ENCODE peak calls at places on chromosomes 6 and 20, in six cellular contexts. B is GM12865, U is choroid plexus epithelial cell, O is mucosa of descending colon, M is heart left ventricle, E is Caco-2. R is an unnamed sample.

GRCh38 chr6:15989397-15989796 is 139.5 kb upstream of the MYLIP start:
- DNase-seq in O (no peak), E (no peak), M (no peak), B (peak), U (no peak), R (no peak)

GRCh38 chr20:44187054-44187762 is at the start of gene JPH2:
- DNase-seq in U (peak), B (no peak), E (peak), O (peak), M (peak), R (peak)

GRCh38 chr6:162852192-162852591 is 124.4 kb downstream of the PACRG start:
- DNase-seq in E (no peak), U (no peak), B (no peak), M (no peak), O (no peak), R (no peak)

GRCh38 chr6:8526619-8527018 is 91.3 kb upstream of the SLC35B3 start:
- DNase-seq in B (no peak), O (no peak), E (no peak), M (no peak), U (no peak), R (no peak)

GRCh38 chr20:45367126-45367525 is 4.2 kb downstream of the SYS1 start:
- DNase-seq in U (no peak), M (no peak), B (no peak), O (no peak), E (no peak), R (no peak)

GRCh38 chr20:38875170-38875993 is 50.8 kb upstream of the FAM83D start:
- DNase-seq in U (no peak), M (no peak), B (peak), E (no peak), O (peak), R (no peak)

GRCh38 chr6:112773217-112773616 is 426.1 kb downstream of the RFPL4B start:
- DNase-seq in E (no peak), B (no peak), U (no peak), M (no peak), O (no peak), R (no peak)

GRCh38 chr6:166488081-166488685 is 98.3 kb downstream of the RAMACL start:
- DNase-seq in U (peak), B (peak), M (peak), O (peak), E (no peak), R (peak)

GRCh38 chr6:146851837-146852236 is 253.1 kb downstream of the ADGB start:
- DNase-seq in E (no peak), O (no peak), U (peak), M (no peak), B (peak), R (peak)
- TF ChIP-seq CTCF in E (no peak), O (no peak), U (no peak), M (no peak), B (no peak), R (no peak)

GRCh38 chr20:642398-643174 is 10.4 kb downstream of the SRXN1 start:
- DNase-seq in M (peak), U (no peak), B (no peak), O (no peak), E (no peak), R (no peak)
- H3K4me3 ChIP-seq in M (peak), U (peak), B (no peak), O (no peak), E (no peak), R (no peak)

GRCh38 chr6:111543913-111544435 is 61.0 kb upstream of the REV3L start:
- DNase-seq in U (no peak), O (no peak), B (no peak), M (no peak), E (no peak), R (no peak)
- TF ChIP-seq CTCF in U (no peak), O (no peak), B (no peak), M (no peak), E (no peak), R (no peak)

DNA sequence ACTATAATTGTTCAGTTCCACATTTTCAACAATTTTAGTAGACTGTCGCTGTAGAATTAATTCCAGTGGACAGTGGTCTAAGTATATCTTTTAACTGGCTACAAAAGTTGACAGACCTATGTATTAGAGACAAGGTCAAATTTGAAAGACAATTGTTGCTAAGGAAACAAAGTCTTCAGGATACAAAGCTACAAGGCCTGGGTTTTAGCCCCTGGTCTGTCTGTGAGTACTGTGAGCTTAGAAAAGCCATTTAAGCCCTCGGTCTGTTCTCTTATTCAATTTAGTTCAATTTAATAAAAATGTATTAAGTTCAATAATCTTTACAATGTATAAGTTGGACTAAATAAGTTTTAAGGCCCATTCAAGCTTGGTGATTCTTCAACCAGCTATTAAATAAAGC is 352.5 kb downstream of the HDGFL1 start:
- DNase-seq in E (no peak), M (no peak), U (no peak), B (no peak), O (no peak), R (no peak)
- H3K4me3 ChIP-seq in E (no peak), M (no peak), U (no peak), B (no peak), O (no peak), R (no peak)